ENCODE peak calls at places on chromosomes 1 and 21, in four cellular contexts. B is stomach, L is HCT116, O is testis. W is an unnamed sample.

GRCh38 chr1:210400043-210400840 is 71.5 kb downstream of the HHAT start:
- DNase-seq in B (peak), L (peak), O (peak), W (peak)

GRCh38 chr1:32872189-32872898 is 1.6 kb upstream of the FNDC5 start:
- DNase-seq in B (peak), L (no peak), O (peak), W (peak)

GRCh38 chr1:44505210-44505993 is 100.3 kb downstream of the RNF220 start:
- DNase-seq in B (peak), L (no peak), O (peak), W (no peak)

GRCh38 chr1:1123581-1124507 is 8.0 kb upstream of the C1orf159 start:
- DNase-seq in B (no peak), L (no peak), O (no peak), W (no peak)

GRCh38 chr21:37139154-37139553 is 66.1 kb downstream of the TTC3 start:
- DNase-seq in B (no peak), L (no peak), O (no peak), W (no peak)

GRCh38 chr1:56502700-56503245 is 76.6 kb downstream of the PLPP3 start:
- DNase-seq in B (no peak), L (no peak), O (no peak), W (no peak)

GRCh38 chr1:16048573-16049189 is 5.1 kb downstream of the CLCNKB start:
- DNase-seq in B (peak), L (no peak), O (peak), W (peak)

GRCh38 chr1:32775640-32776337 is 41.4 kb downstream of the YARS1 start:
- DNase-seq in B (no peak), L (no peak), O (no peak), W (no peak)

GRCh38 chr1:152699746-152700145 is 1.6 kb downstream of the LCE2A start:
- DNase-seq in B (no peak), L (no peak), O (no peak), W (no peak)

GRCh38 chr1:55277377-55278130 is 62.4 kb upstream of the USP24 start:
- DNase-seq in B (peak), L (peak), O (peak), W (peak)

GRCh38 chr1:226222686-226223085 is 778 bp upstream of the MIXL1 start:
- DNase-seq in B (no peak), L (no peak), O (no peak), W (no peak)

GRCh38 chr1:223731076-223731770 is 18.9 kb downstream of the CAPN2 start:
- DNase-seq in B (peak), L (no peak), O (peak), W (peak)

GRCh38 chr1:225146478-225146877 is 217.0 kb downstream of the DNAH14 start:
- DNase-seq in B (no peak), L (no peak), O (no peak), W (no peak)

GRCh38 chr1:214568328-214568727 is 16.9 kb upstream of the PTPN14 start:
- DNase-seq in B (no peak), L (no peak), O (peak), W (no peak)

GRCh38 chr1:31795801-31796621 is 19.8 kb downstream of the SPOCD1 start:
- DNase-seq in B (peak), L (no peak), O (no peak), W (peak)

GRCh38 chr1:3925762-3926161 is 25.7 kb upstream of the C1orf174 start:
- DNase-seq in B (no peak), L (no peak), O (no peak), W (no peak)

GRCh38 chr1:64834734-64835133 is 89.9 kb downstream of the RAVER2 start:
- DNase-seq in B (no peak), L (no peak), O (no peak), W (no peak)

GRCh38 chr1:83958704-83959103 is 40.2 kb downstream of the TTLL7 start:
- DNase-seq in B (no peak), L (no peak), O (no peak), W (no peak)

GRCh38 chr1:42943166-42943565 is 15.5 kb downstream of the SLC2A1 start:
- DNase-seq in B (peak), L (peak), O (peak), W (peak)

GRCh38 chr1:57784356-57784755 is 360.5 kb upstream of the DAB1 start:
- DNase-seq in B (no peak), L (no peak), O (no peak), W (no peak)
- TF ChIP-seq CTCF in B (no peak), L (no peak), O (no peak), W (no peak)

GRCh38 chr1:53889304-53890298 is at the start of gene YIPF1:
- DNase-seq in B (peak), L (peak), O (peak), W (peak)
- TF ChIP-seq POLR2A in B (no peak), L (no peak), O (no peak), W (no peak)

GRCh38 chr1:241551759-241552638 is 19.8 kb downstream of the KMO start:
- DNase-seq in B (no peak), L (no peak), O (peak), W (peak)
- H3K4me3 ChIP-seq in B (no peak), L (no peak), O (peak), W (no peak)

GRCh38 chr1:86619313-86619712 is 72.4 kb downstream of the CLCA4 start:
- DNase-seq in B (no peak), L (no peak), O (no peak), W (no peak)
- TF ChIP-seq CTCF in B (no peak), L (no peak), O (no peak), W (no peak)

DNA sequence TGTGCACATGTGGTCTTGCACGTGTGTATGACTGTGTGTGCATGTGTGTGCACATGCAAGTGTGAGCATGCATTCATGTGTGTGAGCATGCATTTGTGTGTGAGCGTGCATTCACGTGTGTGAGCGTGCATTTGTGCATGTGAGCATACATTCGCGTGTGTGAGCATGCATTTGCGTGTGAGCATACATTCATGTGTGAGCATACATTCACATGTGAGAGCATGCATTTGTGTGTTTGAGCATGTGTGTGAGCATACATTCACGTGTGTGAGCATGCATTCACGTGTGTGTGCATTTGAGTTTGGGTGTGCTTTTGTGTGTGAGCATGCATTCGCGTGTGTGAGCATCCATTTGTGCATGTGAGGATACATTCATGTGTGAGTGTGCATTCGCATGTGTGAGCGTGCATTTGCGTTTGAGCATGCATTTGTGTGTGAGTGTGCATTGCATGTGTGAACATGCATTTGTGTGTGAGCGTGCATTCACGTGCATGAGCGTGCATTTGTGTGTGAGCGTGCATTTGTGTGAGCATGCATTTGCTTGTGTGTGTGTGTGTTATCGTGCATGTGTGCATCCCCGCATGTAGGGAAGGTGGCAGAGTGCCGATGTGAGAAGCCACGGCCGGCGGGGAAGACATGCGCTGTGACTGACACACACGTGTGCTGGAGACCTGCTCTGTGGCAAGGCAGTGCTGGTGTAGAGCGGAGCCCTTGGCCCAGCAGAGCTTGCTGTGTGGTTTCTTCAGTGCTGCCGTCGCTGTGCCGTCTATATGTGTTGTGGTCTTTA is 18.2 kb downstream of the ITGB2 start:
- DNase-seq in B (no peak), L (no peak), O (no peak), W (no peak)
- TF ChIP-seq POLR2A in B (no peak), L (no peak), O (no peak), W (no peak)

GRCh38 chr1:156492591-156493080 is 7.9 kb downstream of the MEF2D start:
- DNase-seq in B (no peak), L (no peak), O (no peak), W (no peak)
- H3K4me3 ChIP-seq in B (peak), L (no peak), O (no peak), W (peak)

W was measured in sigmoid colon.